ENCODE peak calls at places on chromosomes 11 and 22, in ten cellular contexts. One of them, this sample, is unnamed. For H3K27me3, the result is how much of the 10 kb centered on the place peaks cover.

GRCh38 chr11:73257342-73258103 is 14.6 kb upstream of the P2RY6 start:
- DNase-seq in dorsolateral prefrontal cortex: no peak
- DNase-seq in GM23248: peak
- DNase-seq in CD8-positive, alpha-beta T cell: no peak
- DNase-seq in naive thymus-derived CD4-positive, alpha-beta T cell: no peak
- DNase-seq in stomach: peak
- DNase-seq in CD8-positive, alpha-beta memory T cell: no peak
- DNase-seq in lower lobe of right lung: peak
- DNase-seq in psoas muscle: no peak
- DNase-seq in HCT116: peak
- DNase-seq in this sample: peak

GRCh38 chr11:74443071-74443864 is 24.1 kb downstream of the KCNE3 start:
- DNase-seq in psoas muscle: no peak
- DNase-seq in naive thymus-derived CD4-positive, alpha-beta T cell: no peak
- DNase-seq in GM23248: no peak
- DNase-seq in lower lobe of right lung: no peak
- DNase-seq in HCT116: peak
- DNase-seq in stomach: peak
- DNase-seq in CD8-positive, alpha-beta memory T cell: no peak
- DNase-seq in CD8-positive, alpha-beta T cell: no peak
- DNase-seq in dorsolateral prefrontal cortex: no peak
- DNase-seq in this sample: peak

GRCh38 chr11:25566298-25567200 is 765.4 kb upstream of the ANO3 start:
- DNase-seq in CD8-positive, alpha-beta memory T cell: no peak
- DNase-seq in GM23248: no peak
- DNase-seq in naive thymus-derived CD4-positive, alpha-beta T cell: no peak
- DNase-seq in dorsolateral prefrontal cortex: no peak
- DNase-seq in lower lobe of right lung: peak
- DNase-seq in stomach: no peak
- DNase-seq in HCT116: no peak
- DNase-seq in CD8-positive, alpha-beta T cell: no peak
- DNase-seq in psoas muscle: peak
- DNase-seq in this sample: no peak

GRCh38 chr11:96197801-96198465 is 145.1 kb downstream of the MAML2 start:
- DNase-seq in naive thymus-derived CD4-positive, alpha-beta T cell: no peak
- DNase-seq in psoas muscle: no peak
- DNase-seq in CD8-positive, alpha-beta memory T cell: no peak
- DNase-seq in dorsolateral prefrontal cortex: no peak
- DNase-seq in HCT116: no peak
- DNase-seq in stomach: no peak
- DNase-seq in lower lobe of right lung: no peak
- DNase-seq in CD8-positive, alpha-beta T cell: no peak
- DNase-seq in GM23248: no peak
- DNase-seq in this sample: no peak

GRCh38 chr11:68354181-68354872 is 41.9 kb downstream of the LRP5 start:
- DNase-seq in HCT116: peak
- DNase-seq in stomach: peak
- DNase-seq in CD8-positive, alpha-beta T cell: no peak
- DNase-seq in GM23248: peak
- DNase-seq in lower lobe of right lung: peak
- DNase-seq in dorsolateral prefrontal cortex: no peak
- DNase-seq in CD8-positive, alpha-beta memory T cell: no peak
- DNase-seq in psoas muscle: peak
- DNase-seq in naive thymus-derived CD4-positive, alpha-beta T cell: no peak
- DNase-seq in this sample: peak

GRCh38 chr11:4704054-4704789 is at the start of gene MMP26:
- DNase-seq in CD8-positive, alpha-beta memory T cell: no peak
- DNase-seq in dorsolateral prefrontal cortex: no peak
- DNase-seq in naive thymus-derived CD4-positive, alpha-beta T cell: no peak
- DNase-seq in CD8-positive, alpha-beta T cell: no peak
- DNase-seq in HCT116: no peak
- DNase-seq in psoas muscle: no peak
- DNase-seq in lower lobe of right lung: no peak
- DNase-seq in GM23248: no peak
- DNase-seq in stomach: no peak
- DNase-seq in this sample: no peak

GRCh38 chr11:100484948-100485347 is 202.1 kb upstream of the ARHGAP42 start:
- DNase-seq in GM23248: no peak
- DNase-seq in dorsolateral prefrontal cortex: no peak
- DNase-seq in lower lobe of right lung: no peak
- DNase-seq in CD8-positive, alpha-beta memory T cell: no peak
- DNase-seq in CD8-positive, alpha-beta T cell: no peak
- DNase-seq in psoas muscle: no peak
- DNase-seq in HCT116: no peak
- DNase-seq in stomach: no peak
- DNase-seq in naive thymus-derived CD4-positive, alpha-beta T cell: no peak
- DNase-seq in this sample: no peak

GRCh38 chr11:13726456-13726855 is 58.0 kb downstream of the FAR1 start:
- DNase-seq in HCT116: no peak
- DNase-seq in GM23248: no peak
- DNase-seq in CD8-positive, alpha-beta memory T cell: no peak
- DNase-seq in CD8-positive, alpha-beta T cell: no peak
- DNase-seq in lower lobe of right lung: no peak
- DNase-seq in psoas muscle: no peak
- DNase-seq in naive thymus-derived CD4-positive, alpha-beta T cell: no peak
- DNase-seq in dorsolateral prefrontal cortex: no peak
- DNase-seq in stomach: no peak
- DNase-seq in this sample: no peak

GRCh38 chr11:11836676-11837231 is 5.0 kb upstream of the USP47 start:
- DNase-seq in CD8-positive, alpha-beta memory T cell: no peak
- DNase-seq in naive thymus-derived CD4-positive, alpha-beta T cell: no peak
- DNase-seq in CD8-positive, alpha-beta T cell: no peak
- DNase-seq in stomach: no peak
- DNase-seq in HCT116: no peak
- DNase-seq in GM23248: no peak
- DNase-seq in psoas muscle: no peak
- DNase-seq in dorsolateral prefrontal cortex: no peak
- DNase-seq in lower lobe of right lung: no peak
- DNase-seq in this sample: no peak

GRCh38 chr11:35927730-35928129 is 16.1 kb upstream of the LDLRAD3 start:
- DNase-seq in CD8-positive, alpha-beta memory T cell: no peak
- DNase-seq in stomach: peak
- DNase-seq in psoas muscle: peak
- DNase-seq in lower lobe of right lung: peak
- DNase-seq in GM23248: peak
- DNase-seq in naive thymus-derived CD4-positive, alpha-beta T cell: no peak
- DNase-seq in dorsolateral prefrontal cortex: peak
- DNase-seq in CD8-positive, alpha-beta T cell: no peak
- DNase-seq in HCT116: no peak
- DNase-seq in this sample: peak

GRCh38 chr11:10542776-10543175 is 1.8 kb upstream of the RNF141 start:
- DNase-seq in HCT116: no peak
- DNase-seq in psoas muscle: no peak
- DNase-seq in GM23248: no peak
- DNase-seq in naive thymus-derived CD4-positive, alpha-beta T cell: no peak
- DNase-seq in CD8-positive, alpha-beta memory T cell: no peak
- DNase-seq in CD8-positive, alpha-beta T cell: no peak
- DNase-seq in lower lobe of right lung: no peak
- DNase-seq in dorsolateral prefrontal cortex: no peak
- DNase-seq in stomach: no peak
- DNase-seq in this sample: no peak

GRCh38 chr11:133082851-133083488 is 449.3 kb downstream of the OPCML start:
- DNase-seq in naive thymus-derived CD4-positive, alpha-beta T cell: peak
- DNase-seq in CD8-positive, alpha-beta T cell: peak
- DNase-seq in lower lobe of right lung: peak
- DNase-seq in CD8-positive, alpha-beta memory T cell: no peak
- DNase-seq in psoas muscle: peak
- DNase-seq in HCT116: no peak
- DNase-seq in GM23248: peak
- DNase-seq in stomach: peak
- DNase-seq in dorsolateral prefrontal cortex: peak
- DNase-seq in this sample: peak

GRCh38 chr11:76236092-76237026 is 30.1 kb upstream of the WNT11 start:
- DNase-seq in lower lobe of right lung: peak
- DNase-seq in naive thymus-derived CD4-positive, alpha-beta T cell: no peak
- DNase-seq in CD8-positive, alpha-beta T cell: peak
- DNase-seq in HCT116: peak
- DNase-seq in CD8-positive, alpha-beta memory T cell: peak
- DNase-seq in stomach: peak
- DNase-seq in dorsolateral prefrontal cortex: no peak
- DNase-seq in GM23248: peak
- DNase-seq in psoas muscle: no peak
- DNase-seq in this sample: peak

GRCh38 chr22:30228509-30229359 is 17.8 kb downstream of the LIF start:
- DNase-seq in naive thymus-derived CD4-positive, alpha-beta T cell: no peak
- DNase-seq in CD8-positive, alpha-beta T cell: no peak
- DNase-seq in HCT116: no peak
- DNase-seq in stomach: no peak
- DNase-seq in lower lobe of right lung: no peak
- DNase-seq in GM23248: peak
- DNase-seq in dorsolateral prefrontal cortex: no peak
- DNase-seq in psoas muscle: no peak
- DNase-seq in CD8-positive, alpha-beta memory T cell: no peak
- DNase-seq in this sample: no peak

GRCh38 chr11:111846063-111846462 is 25.3 kb downstream of the ALG9 start:
- DNase-seq in HCT116: no peak
- DNase-seq in CD8-positive, alpha-beta memory T cell: no peak
- DNase-seq in stomach: no peak
- DNase-seq in GM23248: peak
- DNase-seq in dorsolateral prefrontal cortex: no peak
- DNase-seq in lower lobe of right lung: no peak
- DNase-seq in naive thymus-derived CD4-positive, alpha-beta T cell: no peak
- DNase-seq in psoas muscle: no peak
- DNase-seq in CD8-positive, alpha-beta T cell: no peak
- DNase-seq in this sample: peak

DNA sequence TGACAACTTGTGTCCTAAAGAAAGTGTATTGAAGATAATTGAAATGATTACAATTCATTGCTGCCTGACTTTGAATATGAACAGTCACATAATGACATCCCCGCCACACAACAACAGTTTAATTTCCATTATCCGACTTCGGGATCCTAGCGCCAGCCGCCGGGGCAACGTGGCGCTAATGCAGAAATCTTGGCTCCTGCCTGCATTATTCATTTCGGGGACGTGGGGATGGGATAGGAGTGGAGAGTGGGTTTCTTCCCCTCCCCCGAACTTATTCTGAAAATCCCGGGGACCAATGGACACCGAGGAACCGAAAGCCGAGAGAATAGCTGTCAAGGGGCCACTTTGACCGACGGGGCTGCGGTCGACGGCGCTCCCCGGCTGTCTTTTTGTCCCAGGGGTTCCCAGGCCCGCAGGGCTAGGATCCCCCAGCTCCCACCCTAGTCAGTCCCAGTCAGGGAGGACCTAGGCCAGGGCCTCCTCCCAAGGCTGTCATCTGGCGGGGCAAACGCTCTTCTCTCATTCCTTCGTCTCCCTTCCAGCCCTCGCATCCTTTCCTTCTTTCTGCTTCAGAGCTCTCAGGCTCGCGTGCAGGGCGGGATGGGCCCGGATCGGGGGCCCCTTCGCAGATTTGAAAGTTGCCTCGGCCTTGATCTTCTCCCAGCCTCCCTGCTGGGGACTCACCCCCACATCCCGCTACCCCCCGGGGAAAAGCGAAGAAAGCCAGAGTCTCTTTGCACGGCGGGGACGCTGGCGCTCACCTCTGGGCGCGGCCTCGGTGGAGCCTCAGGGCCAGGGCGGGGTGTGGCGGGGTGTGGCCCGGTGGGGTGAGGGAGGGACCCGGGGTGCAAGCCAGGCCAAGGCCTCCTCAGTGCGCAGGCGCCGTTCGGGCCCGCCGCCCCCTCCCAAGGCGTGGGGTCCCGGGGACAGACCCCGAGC is 14.6 kb upstream of the PAX6 start:
- DNase-seq in naive thymus-derived CD4-positive, alpha-beta T cell: no peak
- DNase-seq in CD8-positive, alpha-beta T cell: no peak
- DNase-seq in psoas muscle: no peak
- DNase-seq in lower lobe of right lung: no peak
- DNase-seq in HCT116: no peak
- DNase-seq in stomach: no peak
- DNase-seq in GM23248: no peak
- DNase-seq in dorsolateral prefrontal cortex: no peak
- DNase-seq in CD8-positive, alpha-beta memory T cell: no peak
- DNase-seq in this sample: no peak
- H3K27me3 ChIP-seq in naive thymus-derived CD4-positive, alpha-beta T cell: under half
- H3K27me3 ChIP-seq in CD8-positive, alpha-beta T cell: under half
- H3K27me3 ChIP-seq in psoas muscle: under half
- H3K27me3 ChIP-seq in lower lobe of right lung: half or more
- H3K27me3 ChIP-seq in HCT116: under half
- H3K27me3 ChIP-seq in stomach: under half
- H3K27me3 ChIP-seq in GM23248: half or more
- H3K27me3 ChIP-seq in dorsolateral prefrontal cortex: half or more
- H3K27me3 ChIP-seq in CD8-positive, alpha-beta memory T cell: half or more
- H3K27me3 ChIP-seq in this sample: half or more

DNA sequence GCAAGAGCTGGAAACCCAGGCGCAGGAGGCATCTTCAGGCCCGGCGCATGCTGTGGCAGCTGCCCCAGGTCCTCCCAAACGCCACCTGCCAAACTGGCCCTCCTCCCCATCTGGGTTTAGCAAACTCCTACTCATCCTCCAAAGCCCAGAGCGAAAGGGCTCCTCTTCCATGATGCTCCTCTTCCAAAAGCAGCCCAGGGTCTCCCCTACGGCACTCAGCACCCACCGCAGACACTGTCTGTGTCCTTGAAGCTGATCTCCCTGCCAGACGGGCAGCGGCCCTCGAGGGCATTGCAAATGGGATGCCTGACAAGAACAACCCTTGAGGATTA is 25.9 kb downstream of the CDKN1C start:
- DNase-seq in naive thymus-derived CD4-positive, alpha-beta T cell: no peak
- DNase-seq in dorsolateral prefrontal cortex: no peak
- DNase-seq in CD8-positive, alpha-beta memory T cell: no peak
- DNase-seq in stomach: no peak
- DNase-seq in psoas muscle: no peak
- DNase-seq in lower lobe of right lung: no peak
- DNase-seq in HCT116: no peak
- DNase-seq in GM23248: no peak
- DNase-seq in CD8-positive, alpha-beta T cell: no peak
- DNase-seq in this sample: no peak
- H3K27me3 ChIP-seq in naive thymus-derived CD4-positive, alpha-beta T cell: under half
- H3K27me3 ChIP-seq in dorsolateral prefrontal cortex: under half
- H3K27me3 ChIP-seq in CD8-positive, alpha-beta memory T cell: under half
- H3K27me3 ChIP-seq in stomach: under half
- H3K27me3 ChIP-seq in psoas muscle: under half
- H3K27me3 ChIP-seq in lower lobe of right lung: under half
- H3K27me3 ChIP-seq in HCT116: under half
- H3K27me3 ChIP-seq in GM23248: under half
- H3K27me3 ChIP-seq in CD8-positive, alpha-beta T cell: under half
- H3K27me3 ChIP-seq in this sample: under half

DNA sequence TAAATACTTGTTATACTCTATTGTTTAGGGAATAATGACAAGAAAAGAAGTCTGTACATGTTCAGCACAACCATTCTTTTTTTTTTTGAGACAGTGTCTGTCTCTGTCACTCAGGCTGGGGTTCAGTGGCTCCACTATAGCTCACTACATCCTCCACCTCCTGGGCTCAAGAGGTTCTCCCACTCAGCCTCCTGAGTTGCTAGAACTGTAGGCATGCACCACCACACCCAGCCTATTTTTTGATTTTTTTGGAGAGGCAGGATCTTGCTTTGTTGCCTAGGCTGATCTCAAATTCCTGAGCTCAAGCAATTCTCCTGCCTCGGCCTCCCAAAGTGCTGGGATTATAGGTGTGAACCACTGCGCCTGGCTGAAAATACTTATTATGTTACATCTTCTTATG is 250.0 kb downstream of the MIAT start:
- DNase-seq in lower lobe of right lung: no peak
- DNase-seq in GM23248: no peak
- DNase-seq in dorsolateral prefrontal cortex: no peak
- DNase-seq in naive thymus-derived CD4-positive, alpha-beta T cell: no peak
- DNase-seq in psoas muscle: no peak
- DNase-seq in HCT116: no peak
- DNase-seq in CD8-positive, alpha-beta memory T cell: no peak
- DNase-seq in stomach: no peak
- DNase-seq in CD8-positive, alpha-beta T cell: no peak
- DNase-seq in this sample: no peak
- H3K27me3 ChIP-seq in lower lobe of right lung: under half
- H3K27me3 ChIP-seq in GM23248: under half
- H3K27me3 ChIP-seq in dorsolateral prefrontal cortex: under half
- H3K27me3 ChIP-seq in naive thymus-derived CD4-positive, alpha-beta T cell: under half
- H3K27me3 ChIP-seq in psoas muscle: under half
- H3K27me3 ChIP-seq in HCT116: half or more
- H3K27me3 ChIP-seq in CD8-positive, alpha-beta memory T cell: under half
- H3K27me3 ChIP-seq in stomach: under half
- H3K27me3 ChIP-seq in CD8-positive, alpha-beta T cell: under half
- H3K27me3 ChIP-seq in this sample: under half

GRCh38 chr11:117859061-117859460 is 17.4 kb downstream of the FXYD6 start:
- DNase-seq in CD8-positive, alpha-beta memory T cell: no peak
- DNase-seq in dorsolateral prefrontal cortex: no peak
- DNase-seq in lower lobe of right lung: no peak
- DNase-seq in HCT116: no peak
- DNase-seq in CD8-positive, alpha-beta T cell: peak
- DNase-seq in naive thymus-derived CD4-positive, alpha-beta T cell: no peak
- DNase-seq in GM23248: no peak
- DNase-seq in stomach: peak
- DNase-seq in psoas muscle: no peak
- DNase-seq in this sample: no peak
- H3K27me3 ChIP-seq in CD8-positive, alpha-beta memory T cell: under half
- H3K27me3 ChIP-seq in dorsolateral prefrontal cortex: under half
- H3K27me3 ChIP-seq in lower lobe of right lung: under half
- H3K27me3 ChIP-seq in HCT116: under half
- H3K27me3 ChIP-seq in CD8-positive, alpha-beta T cell: under half
- H3K27me3 ChIP-seq in naive thymus-derived CD4-positive, alpha-beta T cell: under half
- H3K27me3 ChIP-seq in GM23248: under half
- H3K27me3 ChIP-seq in stomach: under half
- H3K27me3 ChIP-seq in psoas muscle: under half
- H3K27me3 ChIP-seq in this sample: under half